ENCODE peak calls at places on chromosomes 13 and 19, in eight cellular contexts. One of them, this sample, is unnamed.

GRCh38 chr19:40139533-40140287 is 49.0 kb upstream of the ZNF780A start:
- DNase-seq in hypothalamus: no peak
- DNase-seq in NCI-H1048: no peak
- DNase-seq in body of pancreas: no peak
- DNase-seq in cardiac fibroblast: peak; percentile 72
- DNase-seq in Kasumi-1: peak; percentile 79
- DNase-seq in nephron progenitor cell: peak; percentile 12
- DNase-seq in T-helper 17 cell: no peak
- DNase-seq in this sample: peak; percentile 40

GRCh38 chr13:24802074-24802473 is 38.1 kb downstream of the RNF17 start:
- DNase-seq in body of pancreas: no peak
- DNase-seq in nephron progenitor cell: no peak
- DNase-seq in cardiac fibroblast: peak; percentile 27
- DNase-seq in NCI-H1048: no peak
- DNase-seq in T-helper 17 cell: no peak
- DNase-seq in hypothalamus: no peak
- DNase-seq in Kasumi-1: no peak
- DNase-seq in this sample: peak; percentile 66

GRCh38 chr19:16400911-16401675 is 70.7 kb downstream of the EPS15L1 start:
- DNase-seq in cardiac fibroblast: no peak
- DNase-seq in T-helper 17 cell: no peak
- DNase-seq in NCI-H1048: no peak
- DNase-seq in Kasumi-1: no peak
- DNase-seq in nephron progenitor cell: no peak
- DNase-seq in body of pancreas: no peak
- DNase-seq in hypothalamus: no peak
- DNase-seq in this sample: no peak

GRCh38 chr13:98819382-98819781 is 66.9 kb upstream of the SLC15A1 start:
- DNase-seq in cardiac fibroblast: no peak
- DNase-seq in T-helper 17 cell: no peak
- DNase-seq in hypothalamus: no peak
- DNase-seq in body of pancreas: no peak
- DNase-seq in nephron progenitor cell: no peak
- DNase-seq in Kasumi-1: no peak
- DNase-seq in NCI-H1048: no peak
- DNase-seq in this sample: no peak

GRCh38 chr19:38389101-38389925 is 816 bp downstream of the SPRED3 start:
- DNase-seq in body of pancreas: no peak
- DNase-seq in NCI-H1048: no peak
- DNase-seq in cardiac fibroblast: peak; percentile 84
- DNase-seq in nephron progenitor cell: peak; percentile 44
- DNase-seq in hypothalamus: no peak
- DNase-seq in T-helper 17 cell: no peak
- DNase-seq in Kasumi-1: no peak
- DNase-seq in this sample: no peak

GRCh38 chr19:16293133-16294085 is 31.2 kb upstream of the KLF2 start:
- DNase-seq in Kasumi-1: peak; percentile 17
- DNase-seq in cardiac fibroblast: peak; percentile 99
- DNase-seq in body of pancreas: peak; percentile 63
- DNase-seq in NCI-H1048: no peak
- DNase-seq in nephron progenitor cell: peak; percentile 19
- DNase-seq in T-helper 17 cell: no peak
- DNase-seq in hypothalamus: no peak
- DNase-seq in this sample: peak; percentile 93

GRCh38 chr19:41969772-41970458 is 10.8 kb upstream of the RABAC1 start:
- DNase-seq in body of pancreas: no peak
- DNase-seq in T-helper 17 cell: no peak
- DNase-seq in hypothalamus: no peak
- DNase-seq in nephron progenitor cell: no peak
- DNase-seq in NCI-H1048: no peak
- DNase-seq in cardiac fibroblast: no peak
- DNase-seq in Kasumi-1: no peak
- DNase-seq in this sample: no peak

GRCh38 chr13:40121711-40122110 is 466.2 kb downstream of the COG6 start:
- DNase-seq in Kasumi-1: no peak
- DNase-seq in T-helper 17 cell: no peak
- DNase-seq in nephron progenitor cell: no peak
- DNase-seq in NCI-H1048: no peak
- DNase-seq in hypothalamus: no peak
- DNase-seq in body of pancreas: no peak
- DNase-seq in cardiac fibroblast: no peak
- DNase-seq in this sample: no peak

GRCh38 chr13:94595006-94595942 is 678 bp downstream of the TGDS start:
- DNase-seq in Kasumi-1: peak; percentile 56
- DNase-seq in nephron progenitor cell: peak; percentile 10
- DNase-seq in NCI-H1048: no peak
- DNase-seq in hypothalamus: no peak
- DNase-seq in T-helper 17 cell: no peak
- DNase-seq in body of pancreas: peak; percentile 28
- DNase-seq in cardiac fibroblast: peak; percentile 42
- DNase-seq in this sample: peak; percentile 56

GRCh38 chr13:56713656-56714055 is 427.1 kb upstream of the PRR20A start:
- DNase-seq in hypothalamus: no peak
- DNase-seq in body of pancreas: no peak
- DNase-seq in nephron progenitor cell: no peak
- DNase-seq in cardiac fibroblast: no peak
- DNase-seq in Kasumi-1: no peak
- DNase-seq in T-helper 17 cell: no peak
- DNase-seq in NCI-H1048: no peak
- DNase-seq in this sample: no peak

GRCh38 chr19:52646571-52647222 is 8.5 kb upstream of the ZNF83 start:
- DNase-seq in cardiac fibroblast: no peak
- DNase-seq in nephron progenitor cell: no peak
- DNase-seq in NCI-H1048: no peak
- DNase-seq in Kasumi-1: peak; percentile 12
- DNase-seq in T-helper 17 cell: no peak
- DNase-seq in hypothalamus: no peak
- DNase-seq in body of pancreas: no peak
- DNase-seq in this sample: peak; percentile 70

GRCh38 chr13:49749852-49750251 is 42.6 kb downstream of the KPNA3 start:
- DNase-seq in NCI-H1048: no peak
- DNase-seq in cardiac fibroblast: peak; percentile 29
- DNase-seq in Kasumi-1: no peak
- DNase-seq in body of pancreas: no peak
- DNase-seq in hypothalamus: no peak
- DNase-seq in T-helper 17 cell: no peak
- DNase-seq in nephron progenitor cell: no peak
- DNase-seq in this sample: no peak

GRCh38 chr19:11560404-11560988 is 1.5 kb upstream of the ELOF1 start:
- DNase-seq in hypothalamus: peak; percentile 29
- DNase-seq in cardiac fibroblast: peak; percentile 80
- DNase-seq in body of pancreas: peak; percentile 59
- DNase-seq in T-helper 17 cell: no peak
- DNase-seq in NCI-H1048: no peak
- DNase-seq in Kasumi-1: peak; percentile 91
- DNase-seq in nephron progenitor cell: peak; percentile 68
- DNase-seq in this sample: peak; percentile 91

GRCh38 chr13:30807392-30807791 is 72.0 kb downstream of the ALOX5AP start:
- DNase-seq in hypothalamus: no peak
- DNase-seq in Kasumi-1: no peak
- DNase-seq in body of pancreas: no peak
- DNase-seq in nephron progenitor cell: no peak
- DNase-seq in cardiac fibroblast: no peak
- DNase-seq in NCI-H1048: no peak
- DNase-seq in T-helper 17 cell: no peak
- DNase-seq in this sample: no peak

GRCh38 chr13:53324656-53325055 is 296.0 kb downstream of the OLFM4 start:
- DNase-seq in T-helper 17 cell: no peak
- DNase-seq in Kasumi-1: no peak
- DNase-seq in cardiac fibroblast: no peak
- DNase-seq in body of pancreas: no peak
- DNase-seq in NCI-H1048: no peak
- DNase-seq in nephron progenitor cell: no peak
- DNase-seq in hypothalamus: no peak
- DNase-seq in this sample: no peak

GRCh38 chr19:3243851-3244700 is 19.6 kb downstream of the CELF5 start:
- DNase-seq in T-helper 17 cell: no peak
- DNase-seq in Kasumi-1: peak; percentile 73
- DNase-seq in hypothalamus: no peak
- DNase-seq in body of pancreas: no peak
- DNase-seq in cardiac fibroblast: peak; percentile 65
- DNase-seq in nephron progenitor cell: peak; percentile 89
- DNase-seq in NCI-H1048: no peak
- DNase-seq in this sample: peak; percentile 63

GRCh38 chr13:89457977-89458376 is 1786.8 kb downstream of the SLITRK5 start:
- DNase-seq in body of pancreas: no peak
- DNase-seq in cardiac fibroblast: peak; percentile 82
- DNase-seq in hypothalamus: no peak
- DNase-seq in nephron progenitor cell: no peak
- DNase-seq in Kasumi-1: no peak
- DNase-seq in NCI-H1048: no peak
- DNase-seq in T-helper 17 cell: no peak
- DNase-seq in this sample: no peak

GRCh38 chr19:47609885-47610545 is 1.1 kb downstream of the BICRA start:
- DNase-seq in Kasumi-1: peak; percentile 38
- DNase-seq in hypothalamus: no peak
- DNase-seq in cardiac fibroblast: peak; percentile 48
- DNase-seq in body of pancreas: peak; percentile 50
- DNase-seq in nephron progenitor cell: peak; percentile 70
- DNase-seq in NCI-H1048: no peak
- DNase-seq in T-helper 17 cell: peak; percentile 40
- DNase-seq in this sample: peak; percentile 87

GRCh38 chr13:44726214-44726613 is 150.1 kb upstream of the TSC22D1 start:
- DNase-seq in nephron progenitor cell: no peak
- DNase-seq in hypothalamus: no peak
- DNase-seq in NCI-H1048: no peak
- DNase-seq in T-helper 17 cell: no peak
- DNase-seq in Kasumi-1: no peak
- DNase-seq in cardiac fibroblast: peak; percentile 94
- DNase-seq in body of pancreas: no peak
- DNase-seq in this sample: peak; percentile 34

GRCh38 chr13:96091164-96091931 is 1.4 kb downstream of the HS6ST3 start:
- DNase-seq in cardiac fibroblast: peak; percentile 22
- DNase-seq in Kasumi-1: no peak
- DNase-seq in NCI-H1048: no peak
- DNase-seq in hypothalamus: peak; percentile 12
- DNase-seq in body of pancreas: peak; percentile 63
- DNase-seq in T-helper 17 cell: no peak
- DNase-seq in nephron progenitor cell: peak; percentile 31
- DNase-seq in this sample: no peak

GRCh38 chr13:37303610-37304009 is 198.1 kb upstream of the CSNK1A1L start:
- DNase-seq in cardiac fibroblast: no peak
- DNase-seq in hypothalamus: no peak
- DNase-seq in nephron progenitor cell: no peak
- DNase-seq in T-helper 17 cell: no peak
- DNase-seq in Kasumi-1: no peak
- DNase-seq in NCI-H1048: no peak
- DNase-seq in body of pancreas: no peak
- DNase-seq in this sample: no peak

GRCh38 chr19:51441410-51442390 is 16.6 kb downstream of the SIGLEC8 start:
- DNase-seq in Kasumi-1: peak; percentile 64
- DNase-seq in hypothalamus: no peak
- DNase-seq in cardiac fibroblast: no peak
- DNase-seq in body of pancreas: no peak
- DNase-seq in T-helper 17 cell: peak; percentile 67
- DNase-seq in nephron progenitor cell: no peak
- DNase-seq in NCI-H1048: no peak
- DNase-seq in this sample: peak; percentile 91

GRCh38 chr13:41241626-41242025 is 21.8 kb downstream of the MTRF1 start:
- DNase-seq in cardiac fibroblast: no peak
- DNase-seq in Kasumi-1: no peak
- DNase-seq in nephron progenitor cell: no peak
- DNase-seq in body of pancreas: no peak
- DNase-seq in hypothalamus: no peak
- DNase-seq in NCI-H1048: no peak
- DNase-seq in T-helper 17 cell: no peak
- DNase-seq in this sample: no peak

GRCh38 chr19:32824136-32824835 is 45.3 kb downstream of the SLC7A9 start:
- DNase-seq in T-helper 17 cell: no peak
- DNase-seq in nephron progenitor cell: peak; percentile 32
- DNase-seq in body of pancreas: no peak
- DNase-seq in NCI-H1048: no peak
- DNase-seq in Kasumi-1: no peak
- DNase-seq in hypothalamus: no peak
- DNase-seq in cardiac fibroblast: no peak
- DNase-seq in this sample: peak; percentile 11

GRCh38 chr13:65926750-65927171 is 1303.4 kb downstream of the PCDH9 start:
- DNase-seq in nephron progenitor cell: peak; percentile 21
- DNase-seq in T-helper 17 cell: no peak
- DNase-seq in Kasumi-1: no peak
- DNase-seq in hypothalamus: no peak
- DNase-seq in body of pancreas: peak; percentile 60
- DNase-seq in NCI-H1048: no peak
- DNase-seq in cardiac fibroblast: no peak
- DNase-seq in this sample: peak; percentile 24